ENCODE peak calls at places on chromosome 20, in four cellular contexts. V is GM12878, Y is K562, X is H1. Q is an unnamed sample.

GRCh38 chr20:63149531-63150207 is 66.3 kb downstream of the YTHDF1 start:
- DNase-seq in V (no peak), Y (no peak), X (no peak), Q (no peak)

GRCh38 chr20:36384022-36384619 is 78.0 kb downstream of the DLGAP4 start:
- DNase-seq in V (no peak), Y (peak; percentile 78), X (peak; percentile 90), Q (peak; percentile 79)

GRCh38 chr20:57030611-57031600 is 235.5 kb downstream of the BMP7 start:
- DNase-seq in V (no peak), Y (no peak), X (no peak), Q (no peak)

GRCh38 chr20:5886788-5887187 is 63.5 kb downstream of the TRMT6 start:
- DNase-seq in V (no peak), Y (no peak), X (no peak), Q (no peak)

GRCh38 chr20:63360850-63361497 is at the start of gene CHRNA4:
- DNase-seq in V (no peak), Y (no peak), X (peak; percentile 79), Q (no peak)

GRCh38 chr20:4944518-4944917 is 56.8 kb downstream of the SLC23A2 start:
- DNase-seq in V (no peak), Y (no peak), X (no peak), Q (no peak)

GRCh38 chr20:57991211-57991841 is 237.1 kb downstream of the ANKRD60 start:
- DNase-seq in V (no peak), Y (no peak), X (no peak), Q (no peak)

GRCh38 chr20:58647814-58648501 is 3.1 kb upstream of the STX16 start:
- DNase-seq in V (no peak), Y (no peak), X (peak; percentile 43), Q (no peak)

GRCh38 chr20:43914286-43914685 is 366 bp upstream of the TOX2 start:
- DNase-seq in V (no peak), Y (no peak), X (no peak), Q (no peak)

GRCh38 chr20:15578059-15578458 is 995.2 kb downstream of the KIF16B start:
- DNase-seq in V (no peak), Y (no peak), X (no peak), Q (no peak)

GRCh38 chr20:41992481-41992880 is 374.3 kb upstream of the CHD6 start:
- DNase-seq in V (no peak), Y (no peak), X (no peak), Q (no peak)

GRCh38 chr20:51162015-51162414 is 139.1 kb upstream of the KCNG1 start:
- DNase-seq in V (no peak), Y (no peak), X (no peak), Q (no peak)

GRCh38 chr20:59403261-59403961 is 103.0 kb downstream of the EDN3 start:
- DNase-seq in V (no peak), Y (peak; percentile 87), X (peak; percentile 98), Q (no peak)

GRCh38 chr20:37231970-37232620 is 29.5 kb downstream of the GHRH start:
- DNase-seq in V (no peak), Y (no peak), X (no peak), Q (no peak)

GRCh38 chr20:17882834-17883591 is 85.6 kb downstream of the SNX5 start:
- DNase-seq in V (no peak), Y (no peak), X (no peak), Q (no peak)

GRCh38 chr20:53077373-53078205 is 105.4 kb downstream of the TSHZ2 start:
- DNase-seq in V (no peak), Y (no peak), X (no peak), Q (peak; percentile 94)

GRCh38 chr20:16761305-16761829 is 13.2 kb downstream of the OTOR start:
- DNase-seq in V (peak; percentile 19), Y (peak; percentile 37), X (peak; percentile 59), Q (peak; percentile 77)

GRCh38 chr20:62743777-62744317 is 35.2 kb downstream of the NTSR1 start:
- DNase-seq in V (no peak), Y (no peak), X (no peak), Q (no peak)

DNA sequence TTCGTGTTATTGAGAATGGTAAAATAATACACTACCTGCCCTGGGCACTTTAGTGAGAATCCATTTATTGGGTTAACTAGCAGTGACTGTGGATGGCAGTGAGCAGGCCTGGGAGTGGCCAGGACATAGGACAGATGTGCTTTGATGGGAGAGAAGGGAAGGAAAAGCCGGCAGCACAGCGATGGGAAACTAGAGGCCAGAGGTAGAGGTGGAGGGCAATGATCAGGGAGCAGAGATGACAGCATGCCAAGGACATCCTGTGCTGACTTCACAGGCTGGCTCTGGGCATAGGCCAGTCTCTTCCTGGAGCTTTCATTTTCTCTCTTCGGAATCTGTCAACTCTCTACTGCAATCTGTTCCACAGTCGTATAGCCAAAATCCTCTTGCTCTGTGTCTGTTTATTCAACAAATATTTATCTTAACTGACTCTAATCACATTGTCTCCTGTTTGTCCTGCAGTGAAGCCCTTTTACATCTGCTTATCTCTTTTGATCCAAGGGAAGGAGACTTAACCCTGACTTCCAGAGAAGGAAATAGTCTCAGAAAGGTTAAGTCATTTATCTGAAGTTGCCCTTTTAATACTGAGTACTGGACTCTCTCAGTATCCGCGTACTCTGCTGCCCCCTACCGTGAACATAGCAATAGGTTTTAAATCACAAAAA is 18.4 kb upstream of the MMP24 start:
- DNase-seq in V (peak; percentile 20), Y (peak; percentile 67), X (peak; percentile 81), Q (peak; percentile 89)
- TF ChIP-seq HDAC6 in V (no peak), Y (no peak), X (no peak), Q (no peak)

GRCh38 chr20:32203556-32204484 is 3.7 kb downstream of the PLAGL2 start:
- DNase-seq in V (no peak), Y (no peak), X (no peak), Q (no peak)

GRCh38 chr20:32206383-32207210 is 946 bp downstream of the PLAGL2 start:
- DNase-seq in V (no peak), Y (no peak), X (no peak), Q (no peak)

GRCh38 chr20:32207211-32207625 is 325 bp downstream of the PLAGL2 start:
- DNase-seq in V (no peak), Y (peak; percentile 83), X (no peak), Q (no peak)

GRCh38 chr20:32205502-32206382 is 1.8 kb downstream of the PLAGL2 start:
- DNase-seq in V (no peak), Y (no peak), X (no peak), Q (no peak)

GRCh38 chr20:32204485-32205115 is 2.9 kb downstream of the PLAGL2 start:
- DNase-seq in V (no peak), Y (no peak), X (no peak), Q (no peak)
- TF ChIP-seq ATF3 in V (no peak), Y (no peak), X (no peak), Q (no peak)

GRCh38 chr20:35270021-35270902 is 7.7 kb downstream of the MMP24OS start:
- DNase-seq in V (no peak), Y (no peak), X (no peak), Q (no peak)

GRCh38 chr20:35271073-35271882 is 6.6 kb downstream of the MMP24OS start:
- DNase-seq in V (no peak), Y (peak; percentile 79), X (no peak), Q (no peak)

GRCh38 chr20:35267092-35267491 is 10.8 kb downstream of the MMP24OS start:
- DNase-seq in V (no peak), Y (no peak), X (no peak), Q (no peak)

GRCh38 chr20:35271904-35272303 is 6.0 kb downstream of the MMP24OS start:
- DNase-seq in V (no peak), Y (no peak), X (no peak), Q (no peak)

GRCh38 chr20:35269055-35269781 is 8.7 kb downstream of the MMP24OS start:
- DNase-seq in V (no peak), Y (peak; percentile 80), X (peak; percentile 93), Q (peak; percentile 77)
- TF ChIP-seq HDAC6 in V (no peak), Y (no peak), X (no peak), Q (no peak)

DNA sequence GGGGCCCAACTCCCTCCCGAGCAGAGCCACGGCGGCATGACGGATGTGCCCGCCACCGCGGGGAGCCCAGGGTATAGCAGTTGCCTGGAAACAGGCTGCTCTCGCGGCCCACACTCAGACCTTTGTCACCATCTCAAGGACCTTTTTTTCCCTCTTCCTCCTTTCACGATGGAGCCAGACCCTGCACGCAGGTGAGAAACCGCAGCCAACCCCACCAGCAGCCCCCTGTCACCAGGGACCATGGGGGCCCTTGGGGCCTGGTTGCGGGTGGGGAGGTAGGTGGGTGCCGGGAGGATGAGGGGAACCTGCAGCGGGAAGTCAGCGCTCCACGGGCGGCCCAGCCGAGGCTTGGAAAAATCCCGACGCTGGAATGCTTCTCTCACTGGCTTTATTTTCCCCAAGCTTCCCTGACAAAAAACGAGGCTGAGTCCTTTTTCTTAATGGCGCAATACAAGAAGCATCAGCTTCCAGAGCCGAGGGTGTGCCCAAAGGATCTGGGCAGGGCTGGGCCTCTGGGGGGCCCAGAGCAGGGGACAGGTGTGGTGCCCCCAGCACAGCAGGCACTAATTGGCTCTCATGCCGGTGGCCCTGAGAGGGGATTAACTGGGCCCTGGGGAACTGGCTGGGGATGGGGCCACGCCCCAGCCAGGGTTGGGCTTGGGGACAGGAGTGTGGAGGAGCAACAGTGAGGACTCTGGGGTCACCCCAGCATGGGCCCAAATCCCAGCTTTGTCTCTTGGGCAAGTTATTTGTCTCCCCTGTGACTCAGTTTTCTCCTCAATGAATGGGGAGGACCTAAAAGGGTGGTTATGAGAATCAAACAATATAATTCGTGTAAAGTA is 23.9 kb downstream of the NOL4L start:
- DNase-seq in V (no peak), Y (no peak), X (peak; percentile 62), Q (no peak)
- TF ChIP-seq ATF3 in V (no peak), Y (no peak), X (no peak), Q (no peak)

GRCh38 chr20:32494498-32495216 is 90.5 kb downstream of the NOL4L start:
- DNase-seq in V (no peak), Y (no peak), X (no peak), Q (no peak)
- TF ChIP-seq HDAC6 in V (no peak), Y (no peak), X (no peak), Q (no peak)

GRCh38 chr20:20393207-20393606 is 25.3 kb downstream of the INSM1 start:
- DNase-seq in V (no peak), Y (peak; percentile 42), X (no peak), Q (no peak)
- TF ChIP-seq ATF3 in V (no peak), Y (no peak), X (no peak), Q (no peak)

DNA sequence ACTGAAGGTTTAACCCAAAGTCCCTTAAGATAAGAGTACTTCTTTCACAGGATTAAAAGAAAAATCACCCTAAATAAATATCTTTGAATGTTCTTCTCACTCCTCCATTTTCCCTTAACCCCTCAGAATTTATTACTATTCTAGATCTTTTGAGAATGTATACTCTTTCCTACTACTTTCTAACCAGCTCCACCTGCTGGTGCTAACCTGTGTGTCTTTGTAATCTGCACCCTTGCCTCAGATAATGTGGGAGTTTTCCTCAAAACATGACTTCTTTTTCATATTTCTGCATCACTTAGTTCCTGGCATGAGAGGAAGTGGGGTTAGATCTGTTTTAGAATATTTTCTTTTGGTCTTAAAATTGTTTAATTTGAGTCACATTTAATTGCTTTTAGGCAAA is 394.2 kb downstream of the BMP2 start:
- DNase-seq in V (no peak), Y (no peak), X (no peak), Q (peak; percentile 38)
- TF ChIP-seq HDAC6 in V (no peak), Y (no peak), X (no peak), Q (no peak)

Q was measured in HepG2.